ENCODE peak calls at places on chromosomes 11 and 22, in six cellular contexts. V is endothelial cell of umbilical vein, Y is WTC11, C is A549, X is HepG2, M is H1. Q is an unnamed sample.

GRCh38 chr11:128365044-128365443 is 222.3 kb downstream of the ETS1 start:
- DNase-seq in V (peak), Y (no peak), C (peak), X (peak), M (no peak), Q (no peak)

GRCh38 chr22:32097018-32097417 is 54.0 kb downstream of the SLC5A1 start:
- DNase-seq in V (no peak), Y (no peak), C (no peak), X (no peak), M (no peak), Q (no peak)

GRCh38 chr11:60873533-60873932 is 6.2 kb downstream of the ZP1 start:
- DNase-seq in V (no peak), Y (no peak), C (no peak), X (no peak), M (no peak), Q (no peak)

GRCh38 chr22:48475661-48476345 is 1351.9 kb downstream of the BRD1 start:
- DNase-seq in V (no peak), Y (no peak), C (no peak), X (no peak), M (no peak), Q (no peak)

GRCh38 chr22:43152355-43153071 is 1.2 kb downstream of the TSPO start:
- DNase-seq in V (peak), Y (no peak), C (peak), X (no peak), M (peak), Q (no peak)

GRCh38 chr11:133047036-133047800 is 485.1 kb downstream of the OPCML start:
- DNase-seq in V (no peak), Y (no peak), C (no peak), X (no peak), M (no peak), Q (no peak)

GRCh38 chr11:121814962-121815361 is 301.1 kb downstream of the BLID start:
- DNase-seq in V (no peak), Y (no peak), C (no peak), X (no peak), M (no peak), Q (no peak)

GRCh38 chr22:39624501-39624821 is 53.9 kb downstream of the CACNA1I start:
- DNase-seq in V (no peak), Y (no peak), C (no peak), X (no peak), M (no peak), Q (no peak)

GRCh38 chr11:57275582-57275981 is 38.5 kb upstream of the APLNR start:
- DNase-seq in V (peak), Y (no peak), C (no peak), X (no peak), M (no peak), Q (no peak)

GRCh38 chr22:41517172-41518047 is 26.9 kb downstream of the POLR3H start:
- DNase-seq in V (peak), Y (peak), C (peak), X (peak), M (peak), Q (no peak)

GRCh38 chr22:48936391-48936790 is 891.3 kb downstream of the BRD1 start:
- DNase-seq in V (no peak), Y (no peak), C (no peak), X (no peak), M (no peak), Q (no peak)

GRCh38 chr11:65479184-65480145 is 19.4 kb upstream of the MALAT1 start:
- DNase-seq in V (peak), Y (peak), C (peak), X (no peak), M (peak), Q (no peak)

GRCh38 chr11:12091957-12092558 is 18.3 kb upstream of the MICAL2 start:
- DNase-seq in V (no peak), Y (no peak), C (no peak), X (peak), M (no peak), Q (no peak)

GRCh38 chr11:12089041-12089440 is 21.3 kb upstream of the MICAL2 start:
- DNase-seq in V (no peak), Y (no peak), C (no peak), X (no peak), M (no peak), Q (no peak)

GRCh38 chr11:12090061-12090572 is 20.3 kb upstream of the MICAL2 start:
- DNase-seq in V (peak), Y (no peak), C (no peak), X (no peak), M (no peak), Q (peak)

GRCh38 chr11:12089473-12089872 is 20.9 kb upstream of the MICAL2 start:
- DNase-seq in V (peak), Y (no peak), C (no peak), X (no peak), M (no peak), Q (no peak)

GRCh38 chr11:12090761-12091261 is 19.6 kb upstream of the MICAL2 start:
- DNase-seq in V (no peak), Y (no peak), C (peak), X (no peak), M (no peak), Q (no peak)
- TF ChIP-seq JUN in V (no peak), Y (no peak), C (no peak), X (no peak), M (no peak), Q (no peak)

GRCh38 chr11:103893366-103893765 is 143.1 kb upstream of the DDI1 start:
- DNase-seq in V (no peak), Y (no peak), C (no peak), X (no peak), M (no peak), Q (no peak)

GRCh38 chr11:103894034-103894433 is 142.4 kb upstream of the DDI1 start:
- DNase-seq in V (no peak), Y (no peak), C (no peak), X (no peak), M (no peak), Q (no peak)

GRCh38 chr11:103894673-103895072 is 141.8 kb upstream of the DDI1 start:
- DNase-seq in V (no peak), Y (no peak), C (no peak), X (no peak), M (no peak), Q (no peak)

GRCh38 chr11:103890654-103891053 is 145.8 kb upstream of the DDI1 start:
- DNase-seq in V (no peak), Y (no peak), C (no peak), X (no peak), M (no peak), Q (no peak)

GRCh38 chr11:103892603-103893002 is 143.8 kb upstream of the DDI1 start:
- DNase-seq in V (no peak), Y (no peak), C (peak), X (no peak), M (no peak), Q (no peak)
- TF ChIP-seq JUN in V (peak), Y (no peak), C (no peak), X (no peak), M (no peak), Q (no peak)

DNA sequence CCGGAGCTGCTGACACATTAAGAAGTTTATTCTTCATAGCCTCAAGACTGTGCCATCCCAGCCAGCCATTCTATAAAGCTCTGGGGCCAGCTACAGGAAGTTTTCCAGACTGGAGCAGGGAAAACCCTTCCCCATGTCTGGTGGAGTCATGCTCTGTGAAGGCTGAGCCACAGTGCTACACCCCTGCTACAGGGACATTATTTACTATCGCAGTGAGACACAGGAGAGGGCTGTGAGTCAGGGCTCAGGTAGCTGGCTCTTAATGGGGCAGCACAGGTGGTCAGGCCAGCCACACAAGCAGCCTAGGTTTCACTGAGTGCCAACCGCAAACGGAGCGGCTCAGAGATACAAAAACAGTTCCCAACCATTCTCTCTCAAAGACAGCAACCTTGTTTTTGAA is 12.1 kb downstream of the HPS4 start:
- DNase-seq in V (peak), Y (no peak), C (peak), X (peak), M (no peak), Q (no peak)
- TF ChIP-seq JUN in V (peak), Y (no peak), C (no peak), X (no peak), M (no peak), Q (no peak)

GRCh38 chr11:78657968-78658839 is 83.5 kb upstream of the NARS2 start:
- DNase-seq in V (no peak), Y (no peak), C (no peak), X (no peak), M (peak), Q (no peak)

GRCh38 chr11:78659326-78660319 is 85.0 kb upstream of the NARS2 start:
- DNase-seq in V (no peak), Y (no peak), C (no peak), X (no peak), M (peak), Q (no peak)

GRCh38 chr11:78657441-78657840 is 82.8 kb upstream of the NARS2 start:
- DNase-seq in V (no peak), Y (no peak), C (no peak), X (no peak), M (peak), Q (no peak)

GRCh38 chr11:78662811-78663210 is 88.1 kb upstream of the NARS2 start:
- DNase-seq in V (no peak), Y (no peak), C (no peak), X (no peak), M (no peak), Q (no peak)

DNA sequence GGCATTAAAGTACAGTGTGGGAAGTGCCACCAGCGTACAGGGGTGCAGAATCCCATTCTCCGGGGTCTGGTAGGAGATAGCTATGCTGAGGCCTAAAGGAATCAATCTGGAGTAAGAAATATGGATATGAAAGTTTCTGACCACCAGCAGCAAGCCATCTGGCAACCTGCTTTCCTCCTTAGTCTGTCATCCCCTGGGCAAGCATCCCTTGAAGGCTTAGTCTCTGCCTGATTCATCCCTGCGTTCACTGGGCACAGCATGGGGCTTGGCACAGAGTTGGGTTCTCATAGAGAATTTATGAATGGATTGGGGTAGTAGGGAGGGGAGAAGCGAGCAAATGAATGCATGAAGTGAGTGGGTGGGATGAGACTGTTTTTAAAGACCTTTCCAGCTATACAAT is 85.8 kb upstream of the NARS2 start:
- DNase-seq in V (no peak), Y (no peak), C (no peak), X (no peak), M (peak), Q (no peak)
- TF ChIP-seq JUN in V (no peak), Y (no peak), C (no peak), X (no peak), M (no peak), Q (no peak)

DNA sequence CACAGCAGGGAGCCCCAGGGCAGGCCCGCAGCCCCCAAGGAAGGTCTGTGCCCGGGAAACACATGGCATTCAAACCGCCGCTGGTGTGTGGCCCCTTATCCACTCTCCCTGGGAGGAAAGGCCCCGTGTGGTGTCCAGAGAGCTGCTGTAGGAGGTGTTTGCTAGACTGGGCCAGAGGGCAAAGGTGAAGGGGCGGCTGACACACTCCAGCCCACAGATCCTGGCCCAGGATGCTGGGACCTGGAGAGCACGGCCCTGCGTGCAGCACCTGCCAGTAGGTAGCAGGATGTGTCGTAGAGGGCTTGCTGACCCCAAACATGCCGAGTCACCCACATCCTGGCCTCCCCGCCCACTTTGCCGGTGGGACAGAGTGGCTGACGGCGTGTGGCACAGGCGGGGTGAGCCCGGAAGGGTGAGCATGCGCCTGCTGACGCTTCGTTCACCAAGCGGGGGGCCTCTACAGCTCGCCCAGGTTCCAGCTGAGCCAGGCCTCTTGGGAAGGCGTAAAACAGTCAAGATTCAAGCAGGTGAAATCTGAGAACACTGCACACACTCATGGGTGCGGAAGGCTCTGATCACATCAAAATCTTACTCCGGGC is 11.0 kb downstream of the OSBPL5 start:
- DNase-seq in V (no peak), Y (no peak), C (no peak), X (no peak), M (no peak), Q (peak)
- TF ChIP-seq JUN in V (no peak), Y (no peak), C (no peak), X (no peak), M (no peak), Q (no peak)